ENCODE peak calls at places on chromosomes 5 and 9, in four cellular contexts. One of them, this sample, is unnamed.

GRCh38 chr5:128284236-128284635 is 200.7 kb downstream of the SLC12A2 start:
- DNase-seq in D341Med: no peak
- DNase-seq in GM23248: no peak
- DNase-seq in CD8-positive, alpha-beta T cell: no peak
- DNase-seq in this sample: no peak

GRCh38 chr5:111072949-111073682 is 1.6 kb downstream of the TSLP start:
- DNase-seq in D341Med: peak
- DNase-seq in GM23248: peak
- DNase-seq in CD8-positive, alpha-beta T cell: peak
- DNase-seq in this sample: no peak

GRCh38 chr5:164433471-164433870 is 928.1 kb downstream of the MAT2B start:
- DNase-seq in D341Med: no peak
- DNase-seq in GM23248: no peak
- DNase-seq in CD8-positive, alpha-beta T cell: no peak
- DNase-seq in this sample: no peak

GRCh38 chr5:31638286-31638685 is 645 bp upstream of the PDZD2 start:
- DNase-seq in D341Med: no peak
- DNase-seq in GM23248: peak
- DNase-seq in CD8-positive, alpha-beta T cell: no peak
- DNase-seq in this sample: no peak

GRCh38 chr5:160269017-160269416 is 39.7 kb downstream of the FABP6 start:
- DNase-seq in D341Med: no peak
- DNase-seq in GM23248: peak
- DNase-seq in CD8-positive, alpha-beta T cell: no peak
- DNase-seq in this sample: peak

GRCh38 chr5:126806-127205 is 34.8 kb downstream of the PLEKHG4B start:
- DNase-seq in D341Med: no peak
- DNase-seq in GM23248: no peak
- DNase-seq in CD8-positive, alpha-beta T cell: no peak
- DNase-seq in this sample: no peak

GRCh38 chr9:93099551-93100264 is 3.7 kb downstream of the CARD19 start:
- DNase-seq in D341Med: no peak
- DNase-seq in GM23248: no peak
- DNase-seq in CD8-positive, alpha-beta T cell: no peak
- DNase-seq in this sample: no peak

GRCh38 chr5:149135536-149136201 is 5.6 kb upstream of the ABLIM3 start:
- DNase-seq in D341Med: no peak
- DNase-seq in GM23248: peak
- DNase-seq in CD8-positive, alpha-beta T cell: no peak
- DNase-seq in this sample: no peak

GRCh38 chr9:120390637-120391190 is 189.3 kb downstream of the CDK5RAP2 start:
- DNase-seq in D341Med: no peak
- DNase-seq in GM23248: no peak
- DNase-seq in CD8-positive, alpha-beta T cell: no peak
- DNase-seq in this sample: no peak

GRCh38 chr5:141558150-141558549 is 60.6 kb downstream of the DIAPH1 start:
- DNase-seq in D341Med: no peak
- DNase-seq in GM23248: peak
- DNase-seq in CD8-positive, alpha-beta T cell: no peak
- DNase-seq in this sample: no peak

GRCh38 chr5:1648806-1649205 is 125.0 kb upstream of the LPCAT1 start:
- DNase-seq in D341Med: no peak
- DNase-seq in GM23248: peak
- DNase-seq in CD8-positive, alpha-beta T cell: no peak
- DNase-seq in this sample: peak

GRCh38 chr9:5629312-5630037 is 568 bp downstream of the RIC1 start:
- DNase-seq in D341Med: peak
- DNase-seq in GM23248: peak
- DNase-seq in CD8-positive, alpha-beta T cell: peak
- DNase-seq in this sample: no peak

GRCh38 chr5:119274767-119275130 is 81.1 kb upstream of the TNFAIP8 start:
- DNase-seq in D341Med: no peak
- DNase-seq in GM23248: peak
- DNase-seq in CD8-positive, alpha-beta T cell: no peak
- DNase-seq in this sample: no peak